ENCODE peak calls at places on chromosomes 11 and 22, in eight cellular contexts. Q is SJSA1; H is Peyer's patch; F is HepG2; L is tibial nerve; I is body of pancreas; U is naive thymus-derived CD4-positive, alpha-beta T cell; W is AG04450. B is an unnamed sample. For H3K27me3 and H3K9me3, the result is how much of the 10 kb centered on the place peaks cover.

GRCh38 chr11:37721485-37721884 is 1123.4 kb upstream of the RAG2 start:
- DNase-seq in Q (no peak), H (no peak), F (no peak), L (no peak), I (no peak), U (no peak), W (no peak), B (peak)

GRCh38 chr11:125903753-125904659 is at the start of gene DDX25:
- DNase-seq in Q (no peak), H (no peak), F (no peak), L (no peak), I (peak), U (no peak), W (no peak), B (no peak)

GRCh38 chr11:114315749-114316368 is 19.7 kb downstream of the NNMT start:
- DNase-seq in Q (no peak), H (no peak), F (peak), L (no peak), I (peak), U (peak), W (no peak), B (peak)

GRCh38 chr11:35014352-35014751 is 97.9 kb downstream of the PDHX start:
- DNase-seq in Q (peak), H (no peak), F (no peak), L (no peak), I (no peak), U (no peak), W (peak), B (peak)

GRCh38 chr11:27158763-27159679 is 118.4 kb downstream of the BBOX1 start:
- DNase-seq in Q (peak), H (no peak), F (peak), L (peak), I (peak), U (no peak), W (peak), B (peak)

GRCh38 chr11:102111787-102112653 is 1.8 kb downstream of the YAP1 start:
- DNase-seq in Q (peak), H (no peak), F (peak), L (peak), I (peak), U (no peak), W (no peak), B (peak)

GRCh38 chr11:36509265-36509664 is 807 bp downstream of the TRAF6 start:
- DNase-seq in Q (peak), H (no peak), F (no peak), L (no peak), I (peak), U (peak), W (no peak), B (peak)

GRCh38 chr11:133790995-133791394 is 54.3 kb downstream of the SPATA19 start:
- DNase-seq in Q (no peak), H (no peak), F (no peak), L (no peak), I (no peak), U (no peak), W (no peak), B (no peak)

GRCh38 chr11:57763568-57763967 is 2.0 kb downstream of the CTNND1 start:
- DNase-seq in Q (peak), H (no peak), F (peak), L (no peak), I (no peak), U (no peak), W (no peak), B (peak)

DNA sequence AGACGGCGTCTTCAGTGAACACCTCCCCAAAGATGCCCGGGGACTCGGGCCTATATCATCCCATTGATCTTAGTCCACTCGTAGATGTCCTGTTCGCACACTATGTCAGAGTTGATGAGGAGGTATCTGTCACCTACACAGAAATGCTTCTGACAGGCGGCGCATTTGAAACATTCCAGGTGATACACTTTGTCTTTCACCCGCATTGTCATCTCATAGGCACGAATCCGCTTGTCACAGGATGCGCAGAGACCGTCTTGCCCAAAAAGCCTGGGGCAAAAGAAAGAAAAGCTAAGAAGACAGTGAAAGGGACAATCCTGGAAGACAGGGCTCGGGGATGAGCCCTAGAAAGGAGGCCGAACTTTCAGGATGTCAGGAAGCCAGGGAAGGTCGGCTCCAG is 32.6 kb downstream of the LMO2 start:
- DNase-seq in Q (no peak), H (no peak), F (no peak), L (no peak), I (no peak), U (no peak), W (no peak), B (no peak)
- H3K27me3 ChIP-seq in Q (half or more), H (under half), F (half or more), L (under half), I (under half), U (under half), W (half or more), B (under half)

GRCh38 chr22:48980918-48981317 is 846.8 kb downstream of the BRD1 start:
- DNase-seq in Q (no peak), H (no peak), F (no peak), L (no peak), I (no peak), U (no peak), W (no peak), B (no peak)

GRCh38 chr22:48981671-48982070 is 846.0 kb downstream of the BRD1 start:
- DNase-seq in Q (no peak), H (no peak), F (no peak), L (no peak), I (no peak), U (no peak), W (no peak), B (no peak)

GRCh38 chr22:48980409-48980808 is 847.3 kb downstream of the BRD1 start:
- DNase-seq in Q (no peak), H (no peak), F (no peak), L (no peak), I (no peak), U (no peak), W (no peak), B (no peak)

GRCh38 chr22:48976556-48977535 is 850.8 kb downstream of the BRD1 start:
- DNase-seq in Q (no peak), H (no peak), F (peak), L (no peak), I (no peak), U (no peak), W (no peak), B (no peak)

GRCh38 chr22:48979482-48979881 is 848.2 kb downstream of the BRD1 start:
- DNase-seq in Q (no peak), H (no peak), F (peak), L (no peak), I (no peak), U (no peak), W (no peak), B (no peak)
- H3K9me3 ChIP-seq in Q (under half), H (under half), F (under half), L (under half), I (under half), U (under half), W (half or more), B (under half)

GRCh38 chr11:118080296-118080695 is 3.4 kb downstream of the TMPRSS4 start:
- DNase-seq in Q (no peak), H (no peak), F (no peak), L (no peak), I (no peak), U (no peak), W (no peak), B (no peak)

GRCh38 chr11:118081241-118081958 is 4.5 kb downstream of the TMPRSS4 start:
- DNase-seq in Q (no peak), H (no peak), F (no peak), L (no peak), I (no peak), U (no peak), W (no peak), B (no peak)

GRCh38 chr11:118079507-118079906 is 2.6 kb downstream of the TMPRSS4 start:
- DNase-seq in Q (no peak), H (no peak), F (no peak), L (no peak), I (no peak), U (no peak), W (no peak), B (no peak)

GRCh38 chr11:118076754-118077281 is at the start of gene TMPRSS4:
- DNase-seq in Q (no peak), H (no peak), F (no peak), L (no peak), I (peak), U (no peak), W (no peak), B (no peak)

GRCh38 chr11:118078972-118079411 is 2.1 kb downstream of the TMPRSS4 start:
- DNase-seq in Q (no peak), H (no peak), F (no peak), L (no peak), I (no peak), U (no peak), W (no peak), B (no peak)
- H3K27me3 ChIP-seq in Q (under half), H (under half), F (under half), L (under half), I (under half), U (under half), W (under half), B (under half)

GRCh38 chr11:60376601-60377000 is 1.7 kb upstream of the MS4A7 start:
- DNase-seq in Q (no peak), H (no peak), F (no peak), L (no peak), I (no peak), U (no peak), W (no peak), B (no peak)
- H3K9me3 ChIP-seq in Q (under half), H (under half), F (under half), L (under half), I (under half), U (under half), W (under half), B (under half)

GRCh38 chr22:37416806-37417205 is 10.5 kb downstream of the ELFN2 start:
- DNase-seq in Q (no peak), H (no peak), F (no peak), L (no peak), I (peak), U (no peak), W (no peak), B (peak)

GRCh38 chr22:37416389-37416788 is 10.9 kb downstream of the ELFN2 start:
- DNase-seq in Q (no peak), H (no peak), F (no peak), L (no peak), I (no peak), U (no peak), W (no peak), B (no peak)

GRCh38 chr22:37417264-37417663 is 10.0 kb downstream of the ELFN2 start:
- DNase-seq in Q (no peak), H (no peak), F (no peak), L (no peak), I (no peak), U (no peak), W (no peak), B (no peak)

GRCh38 chr22:37418627-37419369 is 8.5 kb downstream of the ELFN2 start:
- DNase-seq in Q (no peak), H (no peak), F (no peak), L (no peak), I (no peak), U (no peak), W (no peak), B (no peak)

DNA sequence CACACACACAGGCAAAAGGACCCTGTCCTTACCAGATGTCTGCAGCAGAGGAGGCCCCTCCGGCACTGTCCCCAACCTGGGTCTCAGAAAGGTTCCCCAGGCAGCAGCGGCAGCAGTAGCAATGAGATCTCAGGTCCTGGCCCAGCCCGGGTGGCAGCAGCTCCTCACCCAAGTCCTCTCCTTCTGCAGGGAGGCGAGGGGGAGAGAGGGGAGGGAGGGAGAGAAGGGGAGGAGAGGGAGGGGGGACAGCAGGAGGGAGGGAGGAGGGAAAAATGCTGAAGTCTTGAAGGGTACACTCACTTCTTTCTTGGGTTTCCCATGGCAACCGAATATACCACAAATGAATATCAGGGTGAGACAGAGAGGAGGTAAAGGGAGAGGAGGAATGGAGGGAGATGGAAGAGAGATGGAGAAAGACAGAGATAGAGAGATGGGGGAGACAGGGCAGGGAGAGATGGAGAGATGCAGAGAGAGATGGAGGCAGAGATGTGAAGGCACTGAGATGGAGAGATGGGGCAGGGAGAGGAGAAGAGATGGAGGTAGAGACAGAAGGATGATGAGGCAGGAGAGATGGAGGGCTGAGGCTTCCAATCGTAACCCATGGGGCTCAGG is 9.4 kb downstream of the ELFN2 start:
- DNase-seq in Q (no peak), H (no peak), F (no peak), L (no peak), I (no peak), U (no peak), W (no peak), B (no peak)
- H3K27me3 ChIP-seq in Q (under half), H (under half), F (under half), L (under half), I (under half), U (under half), W (under half), B (half or more)

DNA sequence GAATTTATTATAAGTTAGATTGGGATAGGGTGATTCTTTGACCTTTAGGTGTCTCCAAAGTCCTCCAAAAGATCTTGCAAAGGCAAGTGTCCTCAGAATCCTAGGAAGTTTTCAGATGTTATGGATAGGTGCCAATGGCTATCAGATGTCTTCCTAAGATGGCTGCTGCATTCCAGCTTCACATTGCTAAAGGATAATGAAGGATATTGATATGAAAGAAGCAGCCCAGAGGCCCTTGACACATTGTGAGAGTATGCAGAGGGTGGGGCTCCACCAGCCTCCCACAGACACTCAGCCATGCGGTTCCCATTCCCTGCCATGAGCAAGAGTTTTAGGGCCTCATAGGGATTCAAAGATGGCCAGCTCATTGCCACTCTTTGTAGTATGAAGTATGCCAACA is 22.3 kb upstream of the GLYATL2 start:
- DNase-seq in Q (no peak), H (no peak), F (no peak), L (no peak), I (no peak), U (no peak), W (no peak), B (no peak)
- H3K9me3 ChIP-seq in Q (under half), H (under half), F (under half), L (under half), I (under half), U (under half), W (under half), B (under half)

GRCh38 chr22:48440673-48441552 is 1386.8 kb downstream of the BRD1 start:
- DNase-seq in Q (no peak), H (no peak), F (no peak), L (no peak), I (no peak), U (no peak), W (no peak), B (no peak)
- H3K27me3 ChIP-seq in Q (under half), H (under half), F (half or more), L (under half), I (under half), U (under half), W (under half), B (under half)

DNA sequence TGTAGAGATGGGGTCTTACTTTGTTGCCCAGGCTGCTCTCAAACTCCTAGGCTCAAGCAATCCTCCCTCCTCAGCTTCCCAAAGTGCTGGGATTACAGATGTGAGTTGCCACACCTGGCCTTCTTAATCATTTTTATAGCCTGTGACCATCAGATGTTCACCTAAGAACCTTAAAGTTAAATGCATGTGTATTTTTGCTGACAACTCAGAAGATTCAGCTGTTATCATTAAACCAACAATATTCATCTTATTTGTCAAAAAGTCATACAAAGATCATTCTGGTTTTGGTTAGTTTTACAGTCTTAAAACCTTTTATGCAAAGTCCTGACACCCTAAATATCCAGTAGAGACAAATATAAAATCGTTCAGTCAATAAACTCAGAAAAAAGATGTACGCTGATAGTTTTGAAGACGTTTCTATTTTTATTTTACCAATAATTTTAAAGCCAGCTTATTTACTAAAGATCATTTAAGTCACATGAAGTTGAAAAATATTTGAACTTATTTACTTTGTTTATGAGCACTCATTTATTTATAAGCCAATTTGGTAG is 22.2 kb downstream of the CLDN5 start:
- DNase-seq in Q (no peak), H (no peak), F (no peak), L (no peak), I (no peak), U (no peak), W (no peak), B (no peak)
- H3K9me3 ChIP-seq in Q (under half), H (under half), F (under half), L (under half), I (under half), U (under half), W (under half), B (under half)

GRCh38 chr11:64718084-64718779 is 4.8 kb downstream of the NRXN2 start:
- DNase-seq in Q (no peak), H (no peak), F (no peak), L (no peak), I (no peak), U (no peak), W (no peak), B (no peak)

GRCh38 chr11:64718780-64719124 is 4.2 kb downstream of the NRXN2 start:
- DNase-seq in Q (no peak), H (no peak), F (no peak), L (no peak), I (no peak), U (no peak), W (no peak), B (no peak)

GRCh38 chr11:64715756-64716470 is 7.1 kb downstream of the NRXN2 start:
- DNase-seq in Q (no peak), H (no peak), F (no peak), L (no peak), I (no peak), U (no peak), W (no peak), B (no peak)

GRCh38 chr11:64716471-64717267 is 6.3 kb downstream of the NRXN2 start:
- DNase-seq in Q (no peak), H (no peak), F (no peak), L (no peak), I (no peak), U (no peak), W (no peak), B (no peak)

DNA sequence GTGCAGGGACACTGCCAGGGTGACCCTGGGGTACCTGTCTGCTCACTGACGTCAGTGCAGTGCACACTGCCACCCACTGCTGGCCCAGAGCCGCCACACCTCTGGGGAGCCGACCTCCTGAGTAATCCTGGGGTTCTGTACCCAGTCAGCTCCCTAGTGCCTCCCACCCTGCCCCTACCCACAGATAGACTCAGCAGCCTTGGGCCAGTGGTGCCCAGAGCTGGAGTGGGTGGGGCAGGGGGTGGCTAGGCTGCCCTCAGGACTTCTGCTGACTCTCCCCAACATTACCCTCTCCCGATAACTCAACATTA is 5.8 kb downstream of the NRXN2 start:
- DNase-seq in Q (no peak), H (no peak), F (no peak), L (no peak), I (no peak), U (no peak), W (no peak), B (no peak)
- H3K27me3 ChIP-seq in Q (half or more), H (under half), F (half or more), L (under half), I (under half), U (under half), W (half or more), B (half or more)

GRCh38 chr11:73493838-73494598 is 103.9 kb downstream of the FAM168A start:
- DNase-seq in Q (peak), H (no peak), F (peak), L (no peak), I (no peak), U (no peak), W (peak), B (peak)
- H3K9me3 ChIP-seq in Q (under half), H (under half), F (under half), L (under half), I (under half), U (under half), W (under half), B (under half)

B was measured in cardiac muscle cell.